ENCODE peak calls at places on chromosomes 1 and 21, in ten cellular contexts. F, K, N, I, M, O, R, D, Q and X are unnamed samples.

GRCh38 chr1:79819140-79819539 is 812.6 kb upstream of the ADGRL4 start:
- DNase-seq in M (no peak), O (no peak), R (no peak), F (no peak), I (no peak), N (no peak), Q (no peak), K (no peak), D (no peak), X (no peak)

GRCh38 chr1:241614144-241614543 is 26.0 kb downstream of the CHML start:
- DNase-seq in Q (no peak), K (no peak), R (no peak), N (no peak), F (no peak), M (no peak), D (no peak), I (no peak), O (no peak), X (no peak)

GRCh38 chr1:220233927-220234326 is 38.3 kb downstream of the RAB3GAP2 start:
- DNase-seq in K (no peak), N (no peak), R (no peak), I (no peak), F (no peak), O (no peak), D (no peak), Q (no peak), M (no peak), X (no peak)

GRCh38 chr1:160168609-160169369 is 17.4 kb downstream of the ATP1A4 start:
- DNase-seq in K (no peak), R (no peak), M (peak; percentile 30), O (no peak), I (no peak), N (no peak), D (no peak), F (no peak), Q (no peak), X (no peak)

GRCh38 chr1:91741301-91741700 is 144.7 kb downstream of the TGFBR3 start:
- DNase-seq in I (no peak), F (no peak), R (no peak), N (no peak), M (no peak), D (no peak), K (no peak), O (no peak), Q (no peak), X (no peak)

GRCh38 chr21:15495965-15496364 is 233.8 kb upstream of the USP25 start:
- DNase-seq in D (no peak), Q (no peak), N (no peak), K (no peak), I (no peak), F (no peak), O (no peak), M (no peak), R (no peak), X (no peak)

GRCh38 chr21:45579383-45580180 is 37.3 kb upstream of the SLC19A1 start:
- DNase-seq in K (no peak), D (peak; percentile 5), F (no peak), Q (peak; percentile 9), I (no peak), R (peak; percentile 48), M (no peak), N (no peak), O (peak; percentile 25), X (peak; percentile 43)

GRCh38 chr1:188462837-188463236 is 1634.1 kb downstream of the PLA2G4A start:
- DNase-seq in Q (no peak), D (no peak), I (no peak), N (no peak), K (no peak), O (no peak), R (no peak), M (no peak), F (no peak), X (no peak)

GRCh38 chr1:214446772-214447556 is 104.4 kb downstream of the PTPN14 start:
- DNase-seq in M (no peak), I (no peak), O (no peak), N (peak; percentile 76), F (no peak), Q (peak; percentile 93), R (no peak), D (peak; percentile 11), K (no peak), X (no peak)

GRCh38 chr1:5659606-5660005 is 332.6 kb downstream of the NPHP4 start:
- DNase-seq in R (peak; percentile 37), K (no peak), N (no peak), D (no peak), Q (no peak), I (no peak), M (no peak), F (no peak), O (no peak), X (no peak)

GRCh38 chr1:167345386-167345733 is 124.7 kb downstream of the POU2F1 start:
- DNase-seq in Q (peak; percentile 15), F (no peak), I (no peak), D (no peak), R (no peak), K (no peak), M (no peak), N (no peak), O (no peak), X (no peak)

GRCh38 chr1:33410091-33410701 is 20.7 kb downstream of the PHC2 start:
- DNase-seq in F (no peak), D (no peak), K (no peak), R (no peak), Q (peak; percentile 55), N (no peak), O (no peak), I (no peak), M (no peak), X (no peak)

GRCh38 chr21:32414579-32415358 is 2.3 kb downstream of the EVA1C start:
- DNase-seq in D (no peak), N (peak; percentile 21), I (no peak), F (no peak), M (no peak), K (no peak), O (no peak), Q (no peak), R (no peak), X (no peak)

GRCh38 chr1:243447342-243447741 is 191.5 kb downstream of the SDCCAG8 start:
- DNase-seq in N (no peak), F (no peak), D (no peak), I (no peak), Q (peak; percentile 67), M (no peak), O (no peak), R (no peak), K (no peak), X (no peak)

GRCh38 chr21:20996421-20997307 is 1.5 kb upstream of the NCAM2 start:
- DNase-seq in M (peak; percentile 19), K (no peak), F (no peak), O (no peak), Q (peak; percentile 69), D (no peak), R (no peak), N (peak; percentile 5), I (no peak), X (no peak)

GRCh38 chr1:53678948-53679825 is 59.8 kb downstream of the GLIS1 start:
- DNase-seq in M (no peak), N (no peak), I (no peak), F (no peak), K (no peak), R (no peak), O (no peak), Q (no peak), D (no peak), X (no peak)

DNA sequence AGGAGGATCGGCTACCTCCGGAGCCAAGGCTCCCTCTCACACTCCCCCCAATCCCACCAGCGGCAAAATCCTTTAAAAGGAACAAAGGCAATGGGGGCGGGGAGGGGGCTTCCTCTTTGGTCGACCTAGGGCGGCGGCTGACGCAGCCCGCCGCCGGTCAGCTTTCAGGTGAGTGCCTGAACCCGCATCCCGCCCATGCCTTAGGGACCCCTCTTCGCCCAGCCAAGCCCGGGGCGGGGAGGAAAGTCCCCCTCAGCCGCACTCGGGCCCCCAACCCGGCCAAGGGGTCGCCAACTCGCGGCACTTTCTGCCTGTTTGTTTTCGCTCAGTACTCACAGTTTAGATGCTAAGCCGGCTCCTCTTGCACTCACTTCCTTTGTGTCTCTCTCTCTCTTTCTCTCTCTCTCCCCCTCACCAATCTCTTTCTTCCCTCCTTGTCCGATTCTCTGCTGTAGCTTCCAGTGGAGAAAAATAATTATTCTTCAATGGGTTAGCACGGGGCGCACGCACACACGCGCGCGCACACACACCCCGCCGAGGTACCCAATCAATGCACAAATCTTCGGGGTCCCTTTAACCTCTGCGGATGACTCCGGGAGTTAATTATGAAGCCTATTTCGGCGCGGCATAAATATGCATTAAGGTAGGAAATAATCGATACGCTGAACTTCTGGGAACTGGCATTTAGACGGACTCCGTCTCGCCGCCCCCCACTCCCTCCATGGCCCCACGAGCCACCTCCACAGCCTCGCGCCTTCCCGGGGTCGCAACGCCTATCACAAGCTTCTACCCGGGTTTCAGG is at the start of gene BLACAT1:
- DNase-seq in Q (no peak), M (no peak), R (no peak), D (no peak), N (no peak), O (no peak), F (no peak), I (no peak), K (no peak), X (no peak)
- H3K27ac ChIP-seq in Q (no peak within 1 kb of the TSS), M (no peak within 1 kb of the TSS), R (no peak within 1 kb of the TSS), D (no peak within 1 kb of the TSS), N (no peak within 1 kb of the TSS), O (no peak within 1 kb of the TSS), F (no peak within 1 kb of the TSS), I (no peak within 1 kb of the TSS), K (no peak within 1 kb of the TSS), X (no peak within 1 kb of the TSS)

GRCh38 chr1:66929289-66929688 is 4.5 kb downstream of the MIER1 start:
- DNase-seq in M (no peak), O (no peak), I (no peak), F (no peak), Q (no peak), R (no peak), N (no peak), D (no peak), K (no peak), X (no peak)
- H3K27ac ChIP-seq in M (no peak overlapping the region), O (peak overlapping the region; percentile 0), I (peak overlapping the region; percentile 95), F (peak overlapping the region; percentile 87), Q (peak overlapping the region; percentile 64), R (peak overlapping the region; percentile 96), N (peak overlapping the region; percentile 98), D (peak overlapping the region; percentile 98), K (peak overlapping the region; percentile 87), X (peak overlapping the region; percentile 94)

DNA sequence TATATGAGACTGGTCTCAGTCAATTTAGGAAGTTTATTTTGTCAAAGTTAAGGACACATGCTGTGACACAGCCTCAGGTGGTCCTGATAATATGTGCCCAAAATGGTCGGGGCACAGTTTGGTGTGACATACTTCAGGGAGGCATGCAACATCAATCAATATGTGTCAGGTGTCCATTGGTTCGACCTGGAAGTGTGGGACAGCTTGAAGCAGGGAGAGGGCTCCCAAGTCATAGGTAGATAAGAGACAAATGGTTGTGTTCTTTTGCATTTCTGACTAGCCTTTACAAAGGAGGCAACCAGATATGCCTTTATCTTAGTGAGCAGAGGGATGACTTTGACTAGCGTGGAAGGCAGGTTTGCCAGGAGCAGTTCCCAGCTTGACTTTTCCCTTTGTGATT is 4.5 kb upstream of the ERVH48-1 start:
- DNase-seq in I (no peak), M (no peak), O (no peak), D (no peak), K (no peak), F (no peak), Q (no peak), N (no peak), R (no peak), X (no peak)
- H3K27ac ChIP-seq in I (no peak overlapping the region), M (no peak overlapping the region), O (no peak overlapping the region), D (no peak overlapping the region), K (no peak overlapping the region), F (no peak overlapping the region), Q (no peak overlapping the region), N (no peak overlapping the region), R (no peak overlapping the region), X (no peak overlapping the region)

GRCh38 chr1:81509619-81510018 is 291.1 kb upstream of the ADGRL2 start:
- DNase-seq in K (no peak), O (no peak), N (peak; percentile 19), F (no peak), M (peak; percentile 13), I (no peak), Q (peak; percentile 9), R (no peak), D (no peak), X (no peak)
- H3K27ac ChIP-seq in K (no peak overlapping the region), O (no peak overlapping the region), N (no peak overlapping the region), F (no peak overlapping the region), M (no peak overlapping the region), I (no peak overlapping the region), Q (no peak overlapping the region), R (no peak overlapping the region), D (no peak overlapping the region), X (no peak overlapping the region)